ENCODE peak calls at places on chromosomes 12 and 14, in nine cellular contexts. One of them, this sample, is unnamed.
A peak's percentile ranks its signal among the peaks of the same experiment; 100 is the strongest.

GRCh38 chr12:32921397-32921796 is 24.8 kb upstream of the PKP2 start:
- DNase-seq in epithelial cell of esophagus: peak; percentile 60
- DNase-seq in nephron progenitor cell: no peak
- DNase-seq in Calu3: no peak
- DNase-seq in lower lobe of right lung: no peak
- DNase-seq in GM23338: no peak
- DNase-seq in CD8-positive, alpha-beta T cell: no peak
- DNase-seq in AG09309: no peak
- DNase-seq in A549: peak; percentile 10
- DNase-seq in this sample: no peak

GRCh38 chr12:91037301-91037700 is 20.5 kb downstream of the KERA start:
- DNase-seq in epithelial cell of esophagus: no peak
- DNase-seq in nephron progenitor cell: no peak
- DNase-seq in Calu3: no peak
- DNase-seq in lower lobe of right lung: no peak
- DNase-seq in GM23338: no peak
- DNase-seq in CD8-positive, alpha-beta T cell: no peak
- DNase-seq in AG09309: peak; percentile 62
- DNase-seq in A549: no peak
- DNase-seq in this sample: no peak

GRCh38 chr12:90216815-90217214 is 508.2 kb upstream of the ATP2B1 start:
- DNase-seq in epithelial cell of esophagus: no peak
- DNase-seq in nephron progenitor cell: no peak
- DNase-seq in Calu3: peak; percentile 22
- DNase-seq in lower lobe of right lung: no peak
- DNase-seq in GM23338: no peak
- DNase-seq in CD8-positive, alpha-beta T cell: no peak
- DNase-seq in AG09309: no peak
- DNase-seq in A549: no peak
- DNase-seq in this sample: no peak

GRCh38 chr12:11941601-11942360 is 129.0 kb upstream of the BCL2L14 start:
- DNase-seq in epithelial cell of esophagus: peak; percentile 79
- DNase-seq in nephron progenitor cell: no peak
- DNase-seq in Calu3: peak; percentile 32
- DNase-seq in lower lobe of right lung: no peak
- DNase-seq in GM23338: no peak
- DNase-seq in CD8-positive, alpha-beta T cell: no peak
- DNase-seq in AG09309: peak; percentile 78
- DNase-seq in A549: no peak
- DNase-seq in this sample: no peak

GRCh38 chr14:29637406-29637805 is 290.2 kb downstream of the PRKD1 start:
- DNase-seq in epithelial cell of esophagus: no peak
- DNase-seq in nephron progenitor cell: no peak
- DNase-seq in Calu3: peak; percentile 36
- DNase-seq in lower lobe of right lung: no peak
- DNase-seq in GM23338: no peak
- DNase-seq in CD8-positive, alpha-beta T cell: no peak
- DNase-seq in AG09309: no peak
- DNase-seq in A549: no peak
- DNase-seq in this sample: no peak

GRCh38 chr12:50620050-50620974 is 115.5 kb downstream of the DIP2B start:
- DNase-seq in epithelial cell of esophagus: peak; percentile 93
- DNase-seq in nephron progenitor cell: peak; percentile 6
- DNase-seq in Calu3: no peak
- DNase-seq in lower lobe of right lung: no peak
- DNase-seq in GM23338: peak; percentile 46
- DNase-seq in CD8-positive, alpha-beta T cell: no peak
- DNase-seq in AG09309: peak; percentile 70
- DNase-seq in A549: peak; percentile 39
- DNase-seq in this sample: no peak

GRCh38 chr12:100184549-100184948 is 16.1 kb upstream of the ACTR6 start:
- DNase-seq in epithelial cell of esophagus: no peak
- DNase-seq in nephron progenitor cell: no peak
- DNase-seq in Calu3: no peak
- DNase-seq in lower lobe of right lung: no peak
- DNase-seq in GM23338: no peak
- DNase-seq in CD8-positive, alpha-beta T cell: no peak
- DNase-seq in AG09309: no peak
- DNase-seq in A549: no peak
- DNase-seq in this sample: no peak

GRCh38 chr12:45613306-45613705 is 116.2 kb upstream of the ARID2 start:
- DNase-seq in epithelial cell of esophagus: peak; percentile 36
- DNase-seq in nephron progenitor cell: no peak
- DNase-seq in Calu3: no peak
- DNase-seq in lower lobe of right lung: no peak
- DNase-seq in GM23338: no peak
- DNase-seq in CD8-positive, alpha-beta T cell: no peak
- DNase-seq in AG09309: no peak
- DNase-seq in A549: no peak
- DNase-seq in this sample: no peak

GRCh38 chr12:14924541-14924940 is 13.8 kb downstream of the ERP27 start:
- DNase-seq in epithelial cell of esophagus: no peak
- DNase-seq in nephron progenitor cell: no peak
- DNase-seq in Calu3: no peak
- DNase-seq in lower lobe of right lung: no peak
- DNase-seq in GM23338: no peak
- DNase-seq in CD8-positive, alpha-beta T cell: no peak
- DNase-seq in AG09309: no peak
- DNase-seq in A549: no peak
- DNase-seq in this sample: no peak

GRCh38 chr14:63045234-63045611 is at the start of gene KCNH5:
- DNase-seq in epithelial cell of esophagus: peak; percentile 45
- DNase-seq in nephron progenitor cell: peak; percentile 91
- DNase-seq in Calu3: peak; percentile 48
- DNase-seq in lower lobe of right lung: peak; percentile 46
- DNase-seq in GM23338: peak; percentile 83
- DNase-seq in CD8-positive, alpha-beta T cell: no peak
- DNase-seq in AG09309: no peak
- DNase-seq in A549: peak; percentile 14
- DNase-seq in this sample: peak; percentile 68

GRCh38 chr12:10101042-10101579 is 2.3 kb upstream of the CLEC1A start:
- DNase-seq in epithelial cell of esophagus: peak; percentile 66
- DNase-seq in nephron progenitor cell: no peak
- DNase-seq in Calu3: no peak
- DNase-seq in lower lobe of right lung: no peak
- DNase-seq in GM23338: no peak
- DNase-seq in CD8-positive, alpha-beta T cell: no peak
- DNase-seq in AG09309: peak; percentile 58
- DNase-seq in A549: no peak
- DNase-seq in this sample: no peak

GRCh38 chr14:92984896-92985295 is 61.9 kb downstream of the CHGA start:
- DNase-seq in epithelial cell of esophagus: no peak
- DNase-seq in nephron progenitor cell: no peak
- DNase-seq in Calu3: no peak
- DNase-seq in lower lobe of right lung: no peak
- DNase-seq in GM23338: no peak
- DNase-seq in CD8-positive, alpha-beta T cell: no peak
- DNase-seq in AG09309: no peak
- DNase-seq in A549: no peak
- DNase-seq in this sample: no peak

GRCh38 chr12:88639361-88639760 is 59.1 kb upstream of the KITLG start:
- DNase-seq in epithelial cell of esophagus: no peak
- DNase-seq in nephron progenitor cell: peak; percentile 5
- DNase-seq in Calu3: no peak
- DNase-seq in lower lobe of right lung: no peak
- DNase-seq in GM23338: no peak
- DNase-seq in CD8-positive, alpha-beta T cell: no peak
- DNase-seq in AG09309: no peak
- DNase-seq in A549: no peak
- DNase-seq in this sample: no peak

GRCh38 chr14:103576371-103577024 is 13.7 kb downstream of the COA8 start:
- DNase-seq in epithelial cell of esophagus: peak; percentile 87
- DNase-seq in nephron progenitor cell: peak; percentile 73
- DNase-seq in Calu3: peak; percentile 87
- DNase-seq in lower lobe of right lung: peak; percentile 95
- DNase-seq in GM23338: peak; percentile 53
- DNase-seq in CD8-positive, alpha-beta T cell: no peak
- DNase-seq in AG09309: peak; percentile 46
- DNase-seq in A549: peak; percentile 81
- DNase-seq in this sample: peak; percentile 68

DNA sequence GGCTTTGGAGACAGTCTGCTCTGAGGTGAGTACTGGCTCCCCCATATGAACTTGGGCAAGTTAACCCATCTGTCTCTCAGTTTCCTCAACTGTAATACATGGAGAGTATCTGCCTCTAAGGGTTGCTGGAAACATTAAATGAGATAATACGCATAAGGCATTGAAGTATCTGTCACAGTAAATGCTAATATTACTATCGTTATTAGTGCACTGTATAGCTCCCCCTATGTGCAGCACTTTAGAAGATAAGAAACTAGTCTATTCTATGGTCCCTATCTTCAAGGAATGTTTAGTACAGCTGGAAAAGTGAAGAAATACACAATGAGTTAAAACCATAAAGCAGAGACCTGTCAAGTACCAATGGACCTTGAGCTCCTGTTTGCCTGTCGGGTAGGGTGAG is 51.7 kb upstream of the CFL2 start:
- DNase-seq in epithelial cell of esophagus: no peak
- DNase-seq in nephron progenitor cell: no peak
- DNase-seq in Calu3: no peak
- DNase-seq in lower lobe of right lung: no peak
- DNase-seq in GM23338: no peak
- DNase-seq in CD8-positive, alpha-beta T cell: no peak
- DNase-seq in AG09309: no peak
- DNase-seq in A549: peak; percentile 26
- DNase-seq in this sample: no peak
- TF ChIP-seq CTCF in epithelial cell of esophagus: no peak
- TF ChIP-seq CTCF in nephron progenitor cell: no peak
- TF ChIP-seq CTCF in Calu3: no peak
- TF ChIP-seq CTCF in lower lobe of right lung: no peak
- TF ChIP-seq CTCF in GM23338: peak; percentile 50
- TF ChIP-seq CTCF in CD8-positive, alpha-beta T cell: no peak
- TF ChIP-seq CTCF in AG09309: no peak
- TF ChIP-seq CTCF in A549: peak; percentile 41
- TF ChIP-seq CTCF in this sample: no peak

GRCh38 chr12:63415357-63415756 is 252.9 kb downstream of the DPY19L2 start:
- DNase-seq in epithelial cell of esophagus: no peak
- DNase-seq in nephron progenitor cell: no peak
- DNase-seq in Calu3: no peak
- DNase-seq in lower lobe of right lung: no peak
- DNase-seq in GM23338: no peak
- DNase-seq in CD8-positive, alpha-beta T cell: no peak
- DNase-seq in AG09309: no peak
- DNase-seq in A549: no peak
- DNase-seq in this sample: no peak
- TF ChIP-seq CTCF in epithelial cell of esophagus: no peak
- TF ChIP-seq CTCF in nephron progenitor cell: no peak
- TF ChIP-seq CTCF in Calu3: no peak
- TF ChIP-seq CTCF in lower lobe of right lung: no peak
- TF ChIP-seq CTCF in GM23338: no peak
- TF ChIP-seq CTCF in CD8-positive, alpha-beta T cell: no peak
- TF ChIP-seq CTCF in AG09309: no peak
- TF ChIP-seq CTCF in A549: no peak
- TF ChIP-seq CTCF in this sample: no peak

GRCh38 chr14:75800792-75801191 is 139.7 kb downstream of the TTLL5 start:
- DNase-seq in epithelial cell of esophagus: peak; percentile 4
- DNase-seq in nephron progenitor cell: no peak
- DNase-seq in Calu3: no peak
- DNase-seq in lower lobe of right lung: no peak
- DNase-seq in GM23338: peak; percentile 82
- DNase-seq in CD8-positive, alpha-beta T cell: no peak
- DNase-seq in AG09309: no peak
- DNase-seq in A549: peak; percentile 4
- DNase-seq in this sample: no peak
- TF ChIP-seq CTCF in epithelial cell of esophagus: no peak
- TF ChIP-seq CTCF in nephron progenitor cell: no peak
- TF ChIP-seq CTCF in Calu3: no peak
- TF ChIP-seq CTCF in lower lobe of right lung: no peak
- TF ChIP-seq CTCF in GM23338: peak; percentile 72
- TF ChIP-seq CTCF in CD8-positive, alpha-beta T cell: no peak
- TF ChIP-seq CTCF in AG09309: no peak
- TF ChIP-seq CTCF in A549: no peak
- TF ChIP-seq CTCF in this sample: no peak

GRCh38 chr12:108498136-108498535 is 16.9 kb upstream of the FICD start:
- DNase-seq in epithelial cell of esophagus: no peak
- DNase-seq in nephron progenitor cell: no peak
- DNase-seq in Calu3: no peak
- DNase-seq in lower lobe of right lung: no peak
- DNase-seq in GM23338: no peak
- DNase-seq in CD8-positive, alpha-beta T cell: no peak
- DNase-seq in AG09309: no peak
- DNase-seq in A549: no peak
- DNase-seq in this sample: no peak

GRCh38 chr12:108495823-108496579 is 19.1 kb upstream of the FICD start:
- DNase-seq in epithelial cell of esophagus: no peak
- DNase-seq in nephron progenitor cell: no peak
- DNase-seq in Calu3: no peak
- DNase-seq in lower lobe of right lung: no peak
- DNase-seq in GM23338: no peak
- DNase-seq in CD8-positive, alpha-beta T cell: no peak
- DNase-seq in AG09309: no peak
- DNase-seq in A549: no peak
- DNase-seq in this sample: no peak

GRCh38 chr12:108491256-108491655 is 23.8 kb upstream of the FICD start:
- DNase-seq in epithelial cell of esophagus: no peak
- DNase-seq in nephron progenitor cell: no peak
- DNase-seq in Calu3: no peak
- DNase-seq in lower lobe of right lung: no peak
- DNase-seq in GM23338: no peak
- DNase-seq in CD8-positive, alpha-beta T cell: no peak
- DNase-seq in AG09309: no peak
- DNase-seq in A549: no peak
- DNase-seq in this sample: no peak

DNA sequence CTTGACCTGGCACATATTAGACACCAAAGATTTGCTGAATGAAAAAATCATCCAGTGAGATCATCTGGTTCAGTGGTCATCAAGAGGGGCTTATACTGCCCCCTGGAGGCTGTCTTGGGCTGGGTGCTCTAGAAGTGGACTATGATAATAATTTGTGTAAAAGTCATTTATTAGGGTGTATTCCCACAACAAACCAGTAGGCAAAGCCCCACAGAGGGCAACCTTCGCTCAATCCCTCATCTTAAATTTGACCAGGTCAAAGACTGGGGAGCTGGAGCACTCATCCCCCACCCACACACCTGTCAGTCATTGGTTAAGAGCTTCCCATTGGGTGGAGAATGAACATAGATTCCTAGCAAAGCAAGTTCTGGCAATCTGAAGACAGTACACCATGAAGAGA is 20.0 kb upstream of the FICD start:
- DNase-seq in epithelial cell of esophagus: peak; percentile 59
- DNase-seq in nephron progenitor cell: peak; percentile 48
- DNase-seq in Calu3: peak; percentile 60
- DNase-seq in lower lobe of right lung: no peak
- DNase-seq in GM23338: peak; percentile 86
- DNase-seq in CD8-positive, alpha-beta T cell: peak; percentile 28
- DNase-seq in AG09309: no peak
- DNase-seq in A549: peak; percentile 59
- DNase-seq in this sample: no peak
- TF ChIP-seq CTCF in epithelial cell of esophagus: peak; percentile 52
- TF ChIP-seq CTCF in nephron progenitor cell: peak; percentile 60
- TF ChIP-seq CTCF in Calu3: peak; percentile 74
- TF ChIP-seq CTCF in lower lobe of right lung: peak; percentile 56
- TF ChIP-seq CTCF in GM23338: peak; percentile 99
- TF ChIP-seq CTCF in CD8-positive, alpha-beta T cell: no peak
- TF ChIP-seq CTCF in AG09309: peak; percentile 60
- TF ChIP-seq CTCF in A549: peak; percentile 45
- TF ChIP-seq CTCF in this sample: peak; percentile 48